ENCODE peak calls at places on chromosomes 2 and 18, in four cellular contexts. P, D, O and Q are unnamed samples.

GRCh38 chr2:158120102-158120501 is 18.4 kb downstream of the UPP2 start:
- DNase-seq in P (no peak), O (no peak), D (no peak), Q (no peak)

GRCh38 chr2:15152382-15152781 is 408.8 kb downstream of the NBAS start:
- DNase-seq in P (no peak), O (no peak), D (no peak), Q (no peak)

GRCh38 chr2:150520887-150521664 is 33.6 kb upstream of the RND3 start:
- DNase-seq in P (no peak), D (no peak), O (no peak), Q (no peak)

GRCh38 chr2:8633735-8634313 is 48.0 kb upstream of the ID2 start:
- DNase-seq in O (no peak), D (no peak), P (no peak), Q (no peak)

GRCh38 chr2:111675419-111676194 is 208.4 kb downstream of the ANAPC1 start:
- DNase-seq in P (no peak), D (no peak), O (no peak), Q (no peak)

GRCh38 chr2:72676341-72677025 is 149.3 kb downstream of the EXOC6B start:
- DNase-seq in D (no peak), P (no peak), O (no peak), Q (no peak)

GRCh38 chr18:79361766-79362522 is 33.8 kb upstream of the NFATC1 start:
- DNase-seq in P (no peak), D (no peak), O (no peak), Q (no peak)

GRCh38 chr18:78580835-78581339 is 398.7 kb upstream of the SALL3 start:
- DNase-seq in P (no peak), O (no peak), D (no peak), Q (no peak)

GRCh38 chr2:160352492-160352891 is 141.1 kb downstream of the RBMS1 start:
- DNase-seq in D (no peak), P (no peak), O (no peak), Q (no peak)

GRCh38 chr18:63317982-63318881 is 1.3 kb downstream of the BCL2 start:
- DNase-seq in D (no peak), O (peak), P (no peak), Q (peak)

GRCh38 chr2:190443055-190443454 is 34.9 kb downstream of the MFSD6 start:
- DNase-seq in P (no peak), O (no peak), D (no peak), Q (no peak)

GRCh38 chr2:50143822-50144575 is 887.9 kb downstream of the NRXN1 start:
- DNase-seq in P (peak), O (peak), D (no peak), Q (peak)

GRCh38 chr2:108993095-108993937 is 4.3 kb upstream of the EDAR start:
- DNase-seq in O (no peak), P (no peak), D (no peak), Q (no peak)
- TF ChIP-seq SPI1 in O (no peak), P (no peak), D (no peak), Q (no peak)

GRCh38 chr2:7048762-7049294 is 131.6 kb downstream of the RNF144A start:
- DNase-seq in O (no peak), P (no peak), D (no peak), Q (no peak)

GRCh38 chr2:7057865-7058400 is 140.7 kb downstream of the RNF144A start:
- DNase-seq in D (no peak), P (peak), O (no peak), Q (peak)

GRCh38 chr2:7052404-7052803 is 135.2 kb downstream of the RNF144A start:
- DNase-seq in D (no peak), O (no peak), P (peak), Q (no peak)

GRCh38 chr2:7053650-7054262 is 136.5 kb downstream of the RNF144A start:
- DNase-seq in O (no peak), D (no peak), P (no peak), Q (no peak)
- TF ChIP-seq SPI1 in O (no peak), D (no peak), P (no peak), Q (no peak)

DNA sequence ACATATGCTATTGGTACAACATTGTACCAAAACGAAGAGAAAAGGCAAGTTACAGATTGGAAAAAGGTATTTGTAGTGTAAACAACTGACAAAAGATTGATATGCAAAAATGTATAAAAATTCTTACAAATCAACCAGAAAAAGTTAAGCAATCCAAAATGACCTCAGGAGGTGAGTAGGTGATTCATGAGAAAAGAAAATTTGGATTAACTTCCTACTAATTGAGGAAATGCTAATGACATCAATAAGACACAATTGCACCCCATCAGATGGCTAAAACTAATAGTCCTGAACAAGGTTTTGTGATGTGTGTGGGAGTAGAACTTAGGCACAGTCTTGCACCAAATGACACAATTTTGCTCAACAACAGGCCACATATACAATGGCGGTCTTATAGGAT is 129.3 kb downstream of the COPS8 start:
- DNase-seq in D (no peak), O (no peak), P (no peak), Q (no peak)
- TF ChIP-seq SPI1 in D (no peak), O (no peak), P (no peak), Q (no peak)

GRCh38 chr2:129907256-129907973 is 72.1 kb upstream of the RAB6C start:
- DNase-seq in P (no peak), D (no peak), O (no peak), Q (no peak)
- TF ChIP-seq SPI1 in P (no peak), D (no peak), O (no peak), Q (no peak)

GRCh38 chr2:213248637-213249036 is 35.6 kb upstream of the SPAG16 start:
- DNase-seq in D (no peak), O (no peak), P (no peak), Q (no peak)

GRCh38 chr2:213249502-213249901 is 34.8 kb upstream of the SPAG16 start:
- DNase-seq in O (no peak), D (no peak), P (no peak), Q (no peak)

GRCh38 chr2:213253162-213253561 is 31.1 kb upstream of the SPAG16 start:
- DNase-seq in D (no peak), O (no peak), P (no peak), Q (no peak)

GRCh38 chr2:213252206-213252605 is 32.1 kb upstream of the SPAG16 start:
- DNase-seq in O (no peak), P (no peak), D (no peak), Q (no peak)

GRCh38 chr2:213251618-213252017 is 32.6 kb upstream of the SPAG16 start:
- DNase-seq in P (no peak), D (peak), O (peak), Q (no peak)
- TF ChIP-seq SPI1 in P (no peak), D (no peak), O (no peak), Q (no peak)

GRCh38 chr2:47266939-47267338 is 111.8 kb upstream of the STPG4 start:
- DNase-seq in D (no peak), O (no peak), P (no peak), Q (no peak)

GRCh38 chr2:47264686-47265085 is 109.6 kb upstream of the STPG4 start:
- DNase-seq in P (no peak), O (no peak), D (no peak), Q (no peak)

GRCh38 chr2:47265158-47265557 is 110.0 kb upstream of the STPG4 start:
- DNase-seq in P (no peak), O (no peak), D (no peak), Q (no peak)

GRCh38 chr2:47264183-47264582 is 109.1 kb upstream of the STPG4 start:
- DNase-seq in O (no peak), D (no peak), P (no peak), Q (no peak)

DNA sequence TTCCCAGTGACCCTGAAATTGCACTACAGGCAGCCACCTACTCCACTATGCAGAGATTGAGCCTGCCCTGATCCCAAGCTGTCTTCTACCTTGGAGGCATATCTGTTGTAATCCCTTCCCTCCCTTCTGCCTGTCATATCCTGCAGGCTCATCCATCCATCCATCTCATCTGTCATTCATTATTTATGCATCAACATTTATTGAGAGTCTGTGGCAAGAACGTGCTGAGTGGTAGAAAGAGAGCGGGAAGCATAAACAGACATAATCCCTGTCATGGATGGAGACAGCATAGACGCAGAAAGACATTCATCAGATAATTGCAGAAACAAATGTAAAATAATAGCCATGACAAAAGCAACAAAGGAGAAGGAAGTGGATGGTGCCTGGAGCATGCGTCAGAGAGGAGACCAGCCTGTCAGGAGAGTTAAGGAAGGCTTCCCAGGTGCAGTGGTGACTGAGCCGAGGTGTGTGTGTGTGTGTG is 110.7 kb upstream of the STPG4 start:
- DNase-seq in D (no peak), O (no peak), P (no peak), Q (no peak)
- TF ChIP-seq SPI1 in D (no peak), O (no peak), P (no peak), Q (no peak)

GRCh38 chr2:117056376-117056748 is 758.1 kb upstream of the DDX18 start:
- DNase-seq in P (no peak), O (no peak), D (no peak), Q (no peak)
- TF ChIP-seq SPI1 in P (no peak), O (no peak), D (no peak), Q (no peak)

DNA sequence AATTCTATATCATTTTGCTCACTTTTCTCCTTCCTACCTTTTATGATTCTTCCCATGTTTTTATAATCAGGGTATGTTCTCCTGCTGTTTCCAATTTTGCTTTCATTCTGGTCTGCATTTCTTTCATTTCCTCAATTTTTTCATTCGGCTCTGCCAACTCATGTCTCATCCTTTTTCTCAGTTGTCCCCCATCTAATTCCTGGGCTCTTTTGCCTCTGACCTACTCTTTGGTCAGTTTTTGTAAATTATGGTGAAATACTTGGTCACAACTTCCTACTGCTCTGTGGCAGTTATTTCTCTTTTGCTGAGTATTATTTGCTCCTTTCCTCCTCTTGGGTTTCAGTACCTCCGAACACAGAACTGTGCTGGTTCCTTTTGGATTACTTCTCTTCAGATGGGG is 27.4 kb downstream of the MYO7B start:
- DNase-seq in D (no peak), O (no peak), P (no peak), Q (peak)
- TF ChIP-seq SPI1 in D (no peak), O (peak), P (peak), Q (no peak)